ENCODE peak calls at places on chromosome 15, in four cellular contexts. X is HepG2, W is GM12878, N is upper lobe of left lung. G is an unnamed sample.

GRCh38 chr15:36430280-36430679 is 149.1 kb upstream of the CDIN1 start:
- ATAC-seq in W (no peak), X (no peak), N (no peak), G (no peak)

GRCh38 chr15:85062560-85062959 is 80.9 kb downstream of the PDE8A start:
- ATAC-seq in X (no peak), W (no peak), N (no peak), G (no peak)

GRCh38 chr15:59703979-59704796 is 15.1 kb upstream of the BNIP2 start:
- ATAC-seq in N (no peak), X (no peak), W (no peak), G (no peak)

GRCh38 chr15:60350121-60350520 is 47.7 kb downstream of the ANXA2 start:
- ATAC-seq in N (no peak), W (no peak), X (no peak), G (no peak)

GRCh38 chr15:53448215-53449001 is 311.1 kb downstream of the WDR72 start:
- ATAC-seq in X (no peak), W (no peak), N (no peak), G (no peak)

GRCh38 chr15:38487383-38487782 is 33.5 kb downstream of the FAM98B start:
- ATAC-seq in X (no peak), N (no peak), W (no peak), G (no peak)

GRCh38 chr15:44710236-44711088 is 661 bp downstream of the PATL2 start:
- ATAC-seq in W (peak), X (no peak), N (no peak), G (no peak)

GRCh38 chr15:49620174-49620573 is 444 bp downstream of the FAM227B start:
- ATAC-seq in X (no peak), W (no peak), N (peak), G (peak)

GRCh38 chr15:48617619-48618018 is 27.9 kb downstream of the FBN1 start:
- ATAC-seq in N (peak), W (no peak), X (no peak), G (peak)

GRCh38 chr15:74179101-74179841 is 5.8 kb downstream of the ISLR start:
- ATAC-seq in X (no peak), W (no peak), N (peak), G (peak)

GRCh38 chr15:68909601-68910000 is 20.7 kb upstream of the SPESP1 start:
- ATAC-seq in X (no peak), N (no peak), W (no peak), G (no peak)

GRCh38 chr15:73841756-73842590 is 31.4 kb upstream of the TBC1D21 start:
- ATAC-seq in X (no peak), W (no peak), N (no peak), G (no peak)

GRCh38 chr15:39856357-39856756 is 63.7 kb downstream of the GPR176 start:
- ATAC-seq in W (no peak), N (no peak), X (no peak), G (no peak)

GRCh38 chr15:44069489-44069888 is 125.6 kb downstream of the FRMD5 start:
- ATAC-seq in W (no peak), N (no peak), X (no peak), G (no peak)

GRCh38 chr15:78930577-78931388 is 14.1 kb downstream of the CTSH start:
- ATAC-seq in W (no peak), X (peak), N (peak), G (peak)

GRCh38 chr15:33068531-33068990 is 126.0 kb downstream of the FMN1 start:
- ATAC-seq in X (peak), N (peak), W (no peak), G (peak)

GRCh38 chr15:95021816-95022215 is 790.5 kb downstream of the MCTP2 start:
- ATAC-seq in X (no peak), W (no peak), N (no peak), G (no peak)

GRCh38 chr15:48283361-48284157 is 47.7 kb upstream of the DUT start:
- ATAC-seq in N (peak), X (no peak), W (no peak), G (peak)

GRCh38 chr15:35953424-35953823 is 407.5 kb upstream of the DPH6 start:
- ATAC-seq in N (no peak), X (no peak), W (no peak), G (no peak)

GRCh38 chr15:74127954-74128784 is 2.2 kb upstream of the ISLR2 start:
- ATAC-seq in W (peak), X (no peak), N (peak), G (peak)

DNA sequence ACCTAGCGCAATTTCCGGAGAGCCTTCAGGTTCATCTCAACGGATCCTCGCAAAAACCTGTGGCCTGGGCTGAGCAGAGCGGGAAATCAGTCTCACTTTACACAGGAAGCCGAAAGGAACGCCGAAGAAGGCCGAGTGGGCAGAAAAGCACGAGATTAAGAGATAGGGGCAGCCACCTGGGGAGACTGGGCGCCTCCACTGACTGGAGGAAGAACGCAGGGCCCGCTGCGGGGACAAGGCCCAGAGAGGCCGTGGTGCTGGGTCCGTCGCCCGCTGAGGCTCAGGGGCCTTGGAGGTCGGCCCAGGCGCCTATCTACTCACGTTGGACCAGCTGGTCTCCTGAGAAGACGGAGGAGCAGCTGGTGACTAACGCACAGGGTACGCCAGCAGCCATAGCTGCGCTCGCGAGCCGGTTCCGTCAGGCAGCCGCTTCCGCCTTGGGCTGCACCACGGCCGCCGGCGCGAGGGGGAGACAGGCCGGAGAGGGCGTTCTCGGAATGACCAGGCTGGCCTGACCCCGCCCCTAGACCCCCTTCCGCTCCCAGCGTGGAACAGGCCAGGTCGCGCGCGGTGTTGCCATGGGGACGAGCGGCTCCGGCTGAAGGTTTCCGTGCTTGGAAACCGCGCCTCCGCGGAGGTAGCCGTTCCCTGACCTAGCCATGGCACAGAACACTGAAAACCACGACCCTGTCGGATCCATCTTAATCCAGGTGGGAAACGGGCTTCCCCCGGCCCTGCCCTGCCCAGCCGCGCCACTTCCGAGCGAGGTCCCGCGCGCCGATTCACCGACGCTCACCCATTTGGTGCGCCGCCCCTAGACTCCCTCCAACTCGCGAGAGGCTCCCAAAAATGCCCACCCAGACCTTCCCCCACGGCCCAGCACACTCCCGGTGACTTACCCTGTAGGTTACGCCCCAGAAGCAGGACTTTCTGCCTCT is at the start of the genes AAGAB and IQCH:
- ATAC-seq in N (peak), W (peak), X (peak), G (peak)
- TF ChIP-seq EP300 in N (no peak), W (no peak), X (no peak), G (no peak)

GRCh38 chr15:52080993-52081392 is 31.6 kb downstream of the BCL2L10 start:
- ATAC-seq in N (no peak), W (no peak), X (no peak), G (no peak)
- TF ChIP-seq CTCF in N (no peak), W (no peak), X (no peak), G (no peak)

DNA sequence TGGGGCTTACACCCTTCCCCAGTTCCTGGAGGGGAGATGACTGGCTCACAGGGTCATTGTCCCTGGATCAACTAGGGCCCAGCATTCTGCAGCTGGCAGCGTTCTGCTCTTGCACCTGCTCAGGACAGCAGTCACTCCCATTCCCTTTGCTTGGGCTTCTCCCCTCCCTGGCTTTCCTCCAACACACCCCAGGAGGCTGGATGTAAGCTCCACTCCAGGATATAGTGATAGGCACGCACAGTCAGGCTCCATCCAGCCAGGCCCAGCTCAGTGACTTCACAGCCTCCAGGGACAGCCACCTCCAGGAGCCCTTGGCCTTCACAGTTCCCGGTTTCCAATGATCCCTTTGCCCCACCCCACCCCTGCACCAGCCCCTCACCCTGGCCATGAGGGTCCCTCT is 1.9 kb downstream of the SPTBN5 start:
- ATAC-seq in N (no peak), X (no peak), W (no peak), G (no peak)
- TF ChIP-seq EP300 in N (no peak), X (no peak), W (no peak), G (no peak)

GRCh38 chr15:56053046-56053400 is 59.6 kb upstream of the NEDD4 start:
- ATAC-seq in X (no peak), N (no peak), W (no peak), G (no peak)
- TF ChIP-seq CTCF in X (no peak), N (peak), W (no peak), G (no peak)

GRCh38 chr15:80127911-80128310 is 24.9 kb upstream of the FAH start:
- ATAC-seq in W (no peak), X (no peak), N (no peak), G (no peak)
- TF ChIP-seq EP300 in W (no peak), X (no peak), N (no peak), G (no peak)

GRCh38 chr15:96626936-96627577 is 296.6 kb downstream of the NR2F2 start:
- ATAC-seq in W (no peak), X (no peak), N (no peak), G (peak)

GRCh38 chr15:96619171-96619570 is 288.7 kb downstream of the NR2F2 start:
- ATAC-seq in W (no peak), N (no peak), X (no peak), G (no peak)

GRCh38 chr15:96625251-96625650 is 294.8 kb downstream of the NR2F2 start:
- ATAC-seq in W (no peak), N (no peak), X (no peak), G (no peak)

GRCh38 chr15:96622714-96623113 is 292.2 kb downstream of the NR2F2 start:
- ATAC-seq in W (no peak), X (no peak), N (no peak), G (no peak)
- TF ChIP-seq CTCF in W (no peak), X (no peak), N (no peak), G (no peak)

DNA sequence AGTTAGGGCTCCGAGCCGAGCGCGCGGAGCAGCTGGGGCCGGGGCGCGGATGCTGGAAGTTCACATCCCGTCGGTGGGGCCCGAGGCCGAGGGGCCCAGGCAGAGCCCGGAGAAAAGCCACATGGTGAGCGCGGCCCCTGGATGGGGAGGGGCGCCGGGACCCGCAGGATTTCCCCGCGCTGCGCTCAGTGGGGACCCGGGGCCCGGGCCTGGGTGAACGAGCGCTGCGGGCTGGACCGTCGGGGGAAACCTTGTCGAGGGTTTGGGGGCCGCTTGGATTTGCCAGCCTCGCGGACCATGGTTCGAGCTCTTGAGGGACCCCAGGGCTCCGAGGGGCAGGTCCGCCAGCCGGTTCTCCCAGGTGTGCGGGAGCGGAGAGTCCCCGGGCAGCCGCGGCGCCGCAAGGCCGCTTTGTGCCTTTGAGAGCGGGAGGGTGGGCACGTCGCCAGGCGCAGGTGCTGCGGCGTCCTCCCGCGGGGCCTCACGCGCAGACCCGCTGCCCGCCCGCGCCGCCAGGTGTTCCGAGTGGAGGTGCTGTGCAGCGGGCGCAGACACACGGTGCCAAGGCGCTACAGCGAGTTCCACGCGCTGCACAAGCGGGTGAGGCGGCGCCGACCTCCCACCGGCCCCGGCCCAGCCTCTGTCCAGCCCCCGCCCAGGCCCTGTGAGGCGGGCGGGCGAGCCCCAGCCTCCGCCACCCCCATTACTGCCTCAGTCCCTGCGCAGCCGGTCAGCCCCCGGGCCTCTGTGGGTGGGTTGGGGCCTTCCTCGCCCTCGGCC is at the start of gene SNX22:
- ATAC-seq in X (peak), N (peak), W (peak), G (no peak)
- TF ChIP-seq EP300 in X (no peak), N (no peak), W (no peak), G (no peak)

GRCh38 chr15:65420975-65421359 is 1.8 kb downstream of the IGDCC4 start:
- ATAC-seq in W (no peak), X (peak), N (no peak), G (no peak)
- TF ChIP-seq CTCF in W (no peak), X (no peak), N (no peak), G (no peak)

GRCh38 chr15:58285212-58285920 is 146.4 kb upstream of the LIPC start:
- ATAC-seq in N (no peak), W (no peak), X (peak), G (no peak)
- TF ChIP-seq EP300 in N (no peak), W (no peak), X (peak), G (no peak)

G was measured in gastroesophageal sphincter.